ENCODE peak calls at places on chromosomes 1 and 21, in seven cellular contexts. W is lower leg skin; N is effector CD4-positive, alpha-beta T cell; J is mammary epithelial cell; T is midbrain; S is posterior cingulate gyrus; K is CD8-positive, alpha-beta memory T cell. E is an unnamed sample.

GRCh38 chr1:91282695-91283420 is 121.8 kb downstream of the HFM1 start:
- DNase-seq in K (no peak), T (peak; percentile 74), N (peak; percentile 26), J (peak; percentile 34), S (peak; percentile 64), W (peak; percentile 60), E (peak; percentile 5)

GRCh38 chr21:44929799-44930542 is 9.3 kb upstream of the ITGB2 start:
- DNase-seq in S (no peak), K (no peak), N (no peak), J (no peak), W (no peak), T (no peak), E (no peak)

GRCh38 chr1:37691497-37692077 is 729 bp upstream of the CDCA8 start:
- DNase-seq in K (peak; percentile 51), J (peak; percentile 48), S (no peak), T (no peak), N (no peak), W (peak; percentile 22), E (no peak)

GRCh38 chr1:212605441-212605976 is 3.1 kb upstream of the ATF3 start:
- DNase-seq in W (no peak), T (no peak), J (peak; percentile 76), N (no peak), K (no peak), S (no peak), E (peak; percentile 54)

GRCh38 chr1:213393860-213394259 is 342.8 kb downstream of the RPS6KC1 start:
- DNase-seq in N (no peak), J (no peak), S (no peak), T (no peak), W (no peak), K (no peak), E (no peak)

GRCh38 chr1:10980094-10980577 is 32.3 kb upstream of the TARDBP start:
- DNase-seq in W (peak; percentile 68), T (peak; percentile 90), N (no peak), J (peak; percentile 78), K (no peak), S (peak; percentile 72), E (peak; percentile 24)

GRCh38 chr1:224923726-224924125 is 5.7 kb upstream of the DNAH14 start:
- DNase-seq in W (no peak), T (no peak), S (no peak), N (no peak), J (no peak), K (no peak), E (no peak)

GRCh38 chr1:196078691-196079090 is 529.5 kb downstream of the KCNT2 start:
- DNase-seq in N (no peak), K (no peak), W (no peak), T (no peak), S (no peak), J (peak; percentile 55), E (no peak)

GRCh38 chr1:154405762-154406571 is 824 bp downstream of the IL6R start:
- DNase-seq in T (peak; percentile 73), W (peak; percentile 85), K (peak; percentile 56), S (peak; percentile 65), N (peak; percentile 52), J (peak; percentile 79), E (no peak)

GRCh38 chr1:65497276-65497830 is 76.9 kb downstream of the LEPR start:
- DNase-seq in W (no peak), N (no peak), J (no peak), S (no peak), T (no peak), K (no peak), E (no peak)

GRCh38 chr21:36113647-36114428 is 21.0 kb upstream of the CBR3 start:
- DNase-seq in K (no peak), W (no peak), T (no peak), S (no peak), J (no peak), N (peak; percentile 45), E (no peak)

GRCh38 chr1:229199261-229199850 is 71.6 kb upstream of the RAB4A start:
- DNase-seq in J (no peak), W (no peak), S (no peak), K (no peak), T (no peak), N (no peak), E (no peak)

GRCh38 chr1:41053324-41053723 is 31.8 kb upstream of the SLFNL1 start:
- DNase-seq in S (no peak), K (no peak), J (no peak), W (no peak), N (no peak), T (no peak), E (no peak)

GRCh38 chr1:31848381-31848897 is 32.6 kb upstream of the SPOCD1 start:
- DNase-seq in K (peak; percentile 61), W (no peak), J (no peak), T (no peak), N (peak; percentile 22), S (no peak), E (no peak)

GRCh38 chr21:43191521-43191920 is 22.7 kb downstream of the CRYAA start:
- DNase-seq in S (no peak), N (no peak), T (no peak), K (no peak), W (peak; percentile 15), J (no peak), E (no peak)

GRCh38 chr1:35864813-35865212 is 18.2 kb upstream of the AGO1 start:
- DNase-seq in J (no peak), K (no peak), N (no peak), W (no peak), S (no peak), T (no peak), E (no peak)

GRCh38 chr1:98920441-98921110 is 84.1 kb downstream of the PLPPR5 start:
- DNase-seq in J (peak; percentile 75), S (no peak), W (no peak), N (no peak), T (no peak), K (no peak), E (peak; percentile 26)

E was measured in epithelial cell of prostate.